ENCODE peak calls at places on chromosomes 16 and 17, in five cellular contexts. U is prostate gland, Y is mesenchymal stem cell, F is AG04449, V is cardiac fibroblast. E is an unnamed sample.

GRCh38 chr16:15686287-15686686 is 36.2 kb downstream of the NDE1 start:
- DNase-seq in F (no peak), V (no peak), Y (no peak), U (no peak), E (no peak)

GRCh38 chr17:42675348-42675983 is 1.3 kb downstream of the PLEKHH3 start:
- DNase-seq in U (peak), F (no peak), V (no peak), Y (no peak), E (no peak)

GRCh38 chr17:40341808-40342574 is 22.5 kb downstream of the GJD3 start:
- DNase-seq in U (peak), F (no peak), Y (peak), V (peak), E (peak)

GRCh38 chr17:36544320-36545092 is at the start of gene GGNBP2:
- DNase-seq in U (peak), Y (peak), V (peak), F (no peak), E (peak)

GRCh38 chr17:72615627-72615991 is 476.9 kb downstream of the SLC39A11 start:
- DNase-seq in V (no peak), Y (no peak), U (no peak), F (no peak), E (no peak)

GRCh38 chr16:73956592-73957495 is 339.8 kb upstream of the PSMD7 start:
- DNase-seq in V (peak), Y (peak), U (peak), F (peak), E (peak)

GRCh38 chr17:35387496-35387895 is 14.1 kb upstream of the SLFN11 start:
- DNase-seq in U (no peak), F (no peak), V (no peak), Y (no peak), E (no peak)

GRCh38 chr17:7111784-7112526 is 2.7 kb downstream of the ASGR2 start:
- DNase-seq in Y (no peak), V (no peak), U (no peak), F (no peak), E (no peak)

GRCh38 chr17:74737299-74738050 is 419 bp downstream of the RAB37 start:
- DNase-seq in U (no peak), V (peak), F (no peak), Y (peak), E (no peak)

GRCh38 chr16:83453977-83454376 is 353.8 kb upstream of the HSBP1 start:
- DNase-seq in U (no peak), V (no peak), Y (no peak), F (no peak), E (no peak)

GRCh38 chr17:39611441-39612112 is 3.9 kb upstream of the NEUROD2 start:
- DNase-seq in V (no peak), Y (no peak), F (no peak), U (no peak), E (no peak)

GRCh38 chr17:42950044-42950783 is 14.0 kb downstream of the AARSD1 start:
- DNase-seq in F (no peak), Y (peak), V (no peak), U (no peak), E (no peak)

GRCh38 chr16:19717319-19717718 is 708 bp downstream of the KNOP1 start:
- DNase-seq in U (no peak), F (no peak), V (no peak), Y (no peak), E (no peak)

GRCh38 chr17:9120471-9120870 is 99.2 kb downstream of the NTN1 start:
- DNase-seq in F (no peak), Y (no peak), U (no peak), V (no peak), E (no peak)

GRCh38 chr16:57191056-57191536 is 5.0 kb downstream of the RSPRY1 start:
- DNase-seq in V (no peak), U (no peak), Y (peak), F (no peak), E (peak)

GRCh38 chr17:48787850-48788249 is 29.2 kb downstream of the TTLL6 start:
- DNase-seq in V (no peak), F (no peak), Y (no peak), U (no peak), E (no peak)

GRCh38 chr17:61405686-61406542 is 6.3 kb downstream of the TBX2 start:
- DNase-seq in V (no peak), F (no peak), U (no peak), Y (no peak), E (no peak)

GRCh38 chr17:34917381-34917780 is 43.9 kb downstream of the CCT6B start:
- DNase-seq in V (no peak), F (no peak), Y (no peak), U (peak), E (no peak)

GRCh38 chr17:77379837-77380236 is 239.1 kb downstream of the SEC14L1 start:
- DNase-seq in Y (no peak), F (no peak), U (no peak), V (no peak), E (no peak)

GRCh38 chr17:32206816-32207215 is 58.8 kb upstream of the RHBDL3 start:
- DNase-seq in U (no peak), Y (peak), V (peak), F (peak), E (peak)

GRCh38 chr16:49851468-49851787 is 4.5 kb downstream of the ZNF423 start:
- DNase-seq in U (no peak), V (no peak), Y (peak), F (no peak), E (no peak)

GRCh38 chr16:49598386-49599170 is 225.0 kb downstream of the C16orf78 start:
- DNase-seq in Y (no peak), U (no peak), V (no peak), F (no peak), E (no peak)

GRCh38 chr17:55334285-55334684 is 69.5 kb downstream of the HLF start:
- DNase-seq in U (no peak), Y (no peak), F (no peak), V (peak), E (no peak)

GRCh38 chr16:10692470-10692869 is 2.3 kb downstream of the TEKT5 start:
- DNase-seq in V (no peak), Y (no peak), U (no peak), F (no peak), E (no peak)

GRCh38 chr17:35235917-35236316 is 7.0 kb upstream of the SLFN5 start:
- DNase-seq in F (no peak), V (no peak), U (no peak), Y (no peak), E (no peak)

GRCh38 chr16:85068746-85069145 is 41.2 kb downstream of the KIAA0513 start:
- DNase-seq in U (no peak), F (no peak), Y (no peak), V (no peak), E (no peak)

GRCh38 chr17:65039349-65039988 is 17.1 kb downstream of the GNA13 start:
- DNase-seq in U (no peak), F (no peak), Y (no peak), V (no peak), E (no peak)

GRCh38 chr17:82156284-82156925 is 56.2 kb downstream of the CCDC57 start:
- DNase-seq in F (no peak), V (no peak), Y (no peak), U (no peak), E (no peak)

GRCh38 chr17:16378631-16379282 is 2.1 kb upstream of the UBB start:
- DNase-seq in V (no peak), U (peak), F (no peak), Y (no peak), E (no peak)

DNA sequence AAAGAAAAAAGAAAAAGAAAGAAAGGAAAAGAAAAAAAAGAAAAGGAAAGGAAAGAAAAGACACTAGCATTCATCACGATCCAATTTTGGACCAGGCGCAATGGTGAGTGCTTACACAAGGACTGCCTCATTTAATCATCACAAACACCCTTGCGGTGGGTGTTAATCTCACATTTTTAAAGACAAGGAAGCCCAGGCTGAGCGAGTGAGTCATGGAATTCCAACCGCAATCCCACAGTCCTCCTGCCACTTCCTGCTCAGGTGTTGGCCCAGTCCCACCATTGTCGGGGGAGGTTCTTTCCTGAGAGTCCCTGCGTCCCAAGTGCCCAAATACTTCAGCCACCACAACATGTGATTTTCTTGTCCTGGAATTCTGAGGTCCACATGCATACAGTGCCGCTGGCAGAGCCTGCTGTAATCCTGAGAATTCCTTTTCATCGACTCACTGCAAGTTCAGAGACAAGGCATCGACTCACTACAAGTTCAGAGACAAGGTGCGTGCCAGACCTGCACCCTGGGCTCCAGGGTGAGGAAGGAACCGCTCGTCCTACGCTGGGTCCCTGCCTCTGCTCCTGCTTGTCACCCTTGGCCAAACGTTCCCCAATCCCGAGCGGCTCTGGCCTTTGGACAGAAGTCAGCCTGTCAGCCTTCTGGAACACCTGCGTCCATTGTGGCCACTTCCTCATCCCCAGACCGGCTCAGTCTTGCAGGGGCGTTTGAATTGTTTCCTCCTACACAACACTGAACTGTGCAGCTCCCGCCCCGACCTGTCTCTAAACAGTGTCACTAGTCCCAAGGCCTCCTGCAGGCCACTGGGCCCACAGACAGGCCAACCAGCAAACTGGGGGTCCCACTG is 5.8 kb downstream of the ZG16B start:
- DNase-seq in Y (peak), U (peak), F (peak), V (peak), E (peak)
- H3K4me3 ChIP-seq in Y (no peak), U (no peak), F (no peak), V (no peak), E (no peak)

DNA sequence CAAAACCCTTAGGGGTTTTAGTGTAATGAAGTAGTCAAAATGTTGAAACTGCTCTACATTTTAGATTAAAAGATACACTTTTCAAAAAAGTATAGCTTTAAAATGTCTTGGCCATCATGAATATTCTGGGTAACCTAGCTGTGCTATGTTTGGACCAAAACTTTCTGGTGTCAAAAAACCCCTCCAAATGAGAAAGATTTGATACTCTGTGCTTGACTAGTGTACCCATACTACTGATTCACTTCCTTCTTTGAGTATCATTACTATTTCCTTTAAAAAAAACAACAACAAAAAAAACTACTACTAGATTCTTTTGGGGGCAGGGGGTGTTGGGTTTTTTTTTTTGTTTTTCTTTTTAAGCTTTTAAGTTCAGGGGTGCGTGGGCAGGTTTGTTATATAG is 37.3 kb downstream of the PTRH2 start:
- DNase-seq in F (no peak), Y (no peak), V (no peak), U (no peak), E (no peak)
- H3K4me3 ChIP-seq in F (no peak), Y (no peak), V (no peak), U (no peak), E (no peak)

GRCh38 chr16:24037335-24037734 is 201.6 kb downstream of the PRKCB start:
- DNase-seq in U (no peak), Y (no peak), F (no peak), V (no peak), E (no peak)
- H3K4me3 ChIP-seq in U (no peak), Y (no peak), F (no peak), V (no peak), E (no peak)

GRCh38 chr16:4113358-4114256 is 2.6 kb downstream of the ADCY9 start:
- DNase-seq in Y (no peak), V (peak), F (no peak), U (no peak), E (no peak)
- H3K4me3 ChIP-seq in Y (no peak), V (peak), F (peak), U (no peak), E (no peak)

GRCh38 chr17:38451030-38451839 is 23.0 kb downstream of the ARHGAP23 start:
- DNase-seq in V (peak), U (no peak), F (no peak), Y (no peak), E (peak)
- H3K4me3 ChIP-seq in V (peak), U (no peak), F (peak), Y (no peak), E (peak)

DNA sequence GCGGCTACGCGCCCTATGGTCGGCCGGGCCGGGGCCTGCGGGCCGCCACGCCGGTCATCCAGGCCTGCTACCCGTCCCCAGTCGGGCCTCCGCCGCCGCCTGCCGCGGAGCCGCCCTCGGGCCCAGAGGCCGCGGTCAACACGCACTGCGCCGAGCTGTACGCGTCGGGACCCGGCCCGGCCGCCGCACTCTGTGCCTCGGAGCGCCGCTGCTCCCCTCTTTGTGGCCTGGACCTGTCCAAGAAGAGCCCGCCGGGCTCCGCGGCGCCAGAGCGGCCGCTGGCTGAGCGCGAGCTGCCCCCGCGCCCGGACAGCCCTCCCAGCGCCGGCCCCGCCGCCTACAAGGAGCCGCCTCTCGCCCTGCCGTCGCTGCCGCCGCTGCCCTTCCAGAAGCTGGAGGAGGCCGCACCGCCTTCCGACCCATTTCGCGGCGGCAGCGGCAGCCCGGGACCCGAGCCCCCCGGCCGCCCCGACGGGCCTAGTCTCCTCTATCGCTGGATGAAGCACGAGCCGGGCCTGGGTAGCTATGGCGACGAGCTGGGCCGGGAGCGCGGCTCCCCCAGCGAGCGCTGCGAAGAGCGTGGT is 2.3 kb downstream of the HIC1 start:
- DNase-seq in F (no peak), Y (peak), U (no peak), V (peak), E (peak)
- H3K4me3 ChIP-seq in F (peak), Y (no peak), U (peak), V (peak), E (peak)

DNA sequence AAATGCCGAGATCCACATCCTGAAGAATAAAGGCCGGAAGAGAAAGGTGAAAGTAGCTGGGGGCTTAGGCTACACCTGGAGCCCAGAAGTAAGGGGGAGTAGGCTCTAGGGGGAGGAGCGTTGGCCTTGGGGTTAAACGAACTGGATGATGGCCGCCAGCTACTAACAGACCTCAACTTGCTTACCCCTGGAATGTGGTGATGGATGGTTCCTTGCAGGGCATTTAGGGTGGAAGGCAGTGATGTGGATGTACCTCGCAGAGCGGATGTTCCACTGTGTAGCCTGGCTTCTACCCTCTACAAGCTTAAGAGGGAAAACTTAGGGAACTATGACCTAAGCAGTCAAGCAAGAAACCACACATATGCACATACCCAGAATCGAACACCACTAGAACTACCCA is 2.3 kb upstream of the MAZ start:
- DNase-seq in F (no peak), Y (no peak), V (no peak), U (no peak), E (no peak)
- H3K4me3 ChIP-seq in F (no peak), Y (no peak), V (no peak), U (no peak), E (no peak)

E was measured in choroid plexus epithelial cell.